ENCODE peak calls at places on chromosomes 13 and 19, in five cellular contexts. S, T, P, M and L are unnamed samples.

GRCh38 chr13:114328595-114328994 is 14.3 kb downstream of the CHAMP1 start:
- DNase-seq in P (no peak), S (no peak), M (no peak), T (no peak), L (no peak)

GRCh38 chr13:31167490-31167889 is 5.8 kb upstream of the HSPH1 start:
- DNase-seq in M (no peak), P (no peak), T (no peak), S (no peak), L (no peak)

GRCh38 chr19:35460608-35461007 is 12.6 kb downstream of the FFAR2 start:
- DNase-seq in T (no peak), S (no peak), M (no peak), P (no peak), L (no peak)

GRCh38 chr13:43356566-43356965 is 333.2 kb downstream of the DNAJC15 start:
- DNase-seq in T (no peak), P (no peak), M (no peak), S (no peak), L (no peak)

GRCh38 chr13:25478186-25478585 is 106.4 kb downstream of the ATP8A2 start:
- DNase-seq in P (no peak), T (no peak), S (no peak), M (peak; percentile 16), L (no peak)

GRCh38 chr19:36973844-36974195 is 57.7 kb downstream of the ZNF568 start:
- DNase-seq in P (no peak), S (no peak), T (no peak), M (no peak), L (peak; percentile 13)

GRCh38 chr19:33802801-33803200 is 6.1 kb downstream of the KCTD15 start:
- DNase-seq in M (no peak), P (no peak), S (no peak), T (no peak), L (no peak)

GRCh38 chr19:55358493-55358892 is 4.0 kb upstream of the COX6B2 start:
- DNase-seq in S (no peak), M (no peak), P (no peak), T (no peak), L (no peak)

GRCh38 chr19:37979547-37980082 is 72.6 kb downstream of the SIPA1L3 start:
- DNase-seq in M (peak; percentile 36), T (peak; percentile 84), P (no peak), S (no peak), L (no peak)

GRCh38 chr13:37118002-37118401 is 12.5 kb upstream of the CSNK1A1L start:
- DNase-seq in M (no peak), P (no peak), T (peak; percentile 8), S (no peak), L (no peak)

GRCh38 chr13:53311561-53311960 is 282.9 kb downstream of the OLFM4 start:
- DNase-seq in T (no peak), S (no peak), P (no peak), M (no peak), L (no peak)

GRCh38 chr19:13016628-13017305 is 21.5 kb downstream of the NFIX start:
- DNase-seq in S (no peak), P (no peak), T (no peak), M (no peak), L (no peak)

GRCh38 chr19:51689751-51690358 is 3.3 kb upstream of the SPACA6 start:
- DNase-seq in P (no peak), T (peak; percentile 29), M (peak; percentile 69), S (peak; percentile 89), L (peak; percentile 21)

GRCh38 chr13:109224033-109224432 is 562.4 kb downstream of the IRS2 start:
- DNase-seq in S (no peak), P (no peak), M (no peak), T (no peak), L (no peak)

GRCh38 chr13:30976041-30976440 is 43.6 kb downstream of the TEX26 start:
- DNase-seq in S (no peak), M (no peak), P (no peak), T (no peak), L (no peak)

GRCh38 chr13:25538276-25538675 is 166.5 kb downstream of the ATP8A2 start:
- DNase-seq in P (no peak), M (no peak), S (no peak), T (no peak), L (no peak)

GRCh38 chr19:610801-611505 is 21.3 kb downstream of the HCN2 start:
- DNase-seq in T (no peak), M (no peak), P (peak; percentile 75), S (peak; percentile 54), L (peak; percentile 67)

GRCh38 chr13:34076319-34076718 is 258.4 kb downstream of the RFC3 start:
- DNase-seq in T (no peak), M (no peak), P (no peak), S (no peak), L (no peak)

GRCh38 chr19:54937926-54938325 is 9.4 kb downstream of the NLRP7 start:
- DNase-seq in M (no peak), P (peak; percentile 31), S (no peak), T (no peak), L (peak; percentile 78)

GRCh38 chr13:38755792-38756191 is 68.9 kb downstream of the FREM2 start:
- DNase-seq in T (no peak), P (no peak), S (no peak), M (no peak), L (no peak)

GRCh38 chr13:95032114-95032513 is 269.1 kb downstream of the ABCC4 start:
- DNase-seq in M (no peak), T (no peak), P (no peak), S (no peak), L (no peak)

GRCh38 chr13:77544365-77544764 is 8.9 kb downstream of the SCEL start:
- DNase-seq in T (peak; percentile 90), M (peak; percentile 15), P (no peak), S (no peak), L (no peak)

GRCh38 chr13:89602655-89603054 is 1744.8 kb upstream of the MIR17HG start:
- DNase-seq in S (no peak), M (no peak), T (no peak), P (no peak), L (no peak)

GRCh38 chr19:1082165-1082927 is 12.8 kb downstream of the POLR2E start:
- DNase-seq in T (peak; percentile 64), P (peak; percentile 94), S (peak; percentile 94), M (peak; percentile 96), L (peak; percentile 83)

GRCh38 chr13:40984670-40985366 is 34.3 kb downstream of the ELF1 start:
- DNase-seq in S (no peak), T (no peak), M (no peak), P (no peak), L (no peak)

GRCh38 chr13:110913322-110913721 is 1.5 kb downstream of the ANKRD10 start:
- DNase-seq in T (peak; percentile 10), P (peak; percentile 46), M (peak; percentile 64), S (no peak), L (no peak)

GRCh38 chr13:39616087-39616694 is 13.2 kb upstream of the LHFPL6 start:
- DNase-seq in M (peak; percentile 87), P (peak; percentile 50), S (peak; percentile 50), T (peak; percentile 44), L (peak; percentile 73)

GRCh38 chr19:49017666-49018351 is 918 bp upstream of the LHB start:
- DNase-seq in T (peak; percentile 25), M (peak; percentile 71), S (peak; percentile 70), P (peak; percentile 73), L (peak; percentile 79)

GRCh38 chr19:49020342-49020741 is 3.5 kb upstream of the LHB start:
- DNase-seq in P (no peak), S (no peak), T (no peak), M (no peak), L (no peak)

GRCh38 chr19:49020931-49021895 is 2.9 kb downstream of the CGB3 start:
- DNase-seq in M (no peak), S (peak; percentile 26), P (peak; percentile 35), T (no peak), L (no peak)

GRCh38 chr19:49017041-49017665 is at the start of gene LHB:
- DNase-seq in S (no peak), M (no peak), T (no peak), P (no peak), L (no peak)

GRCh38 chr19:49019242-49019932 is 2.5 kb upstream of the LHB start:
- DNase-seq in S (peak; percentile 57), P (peak; percentile 68), M (peak; percentile 49), T (peak; percentile 61), L (peak; percentile 84)
- TF ChIP-seq CTCF in S (no peak), P (no peak), M (peak; percentile 2), T (no peak), L (peak; percentile 5)

GRCh38 chr19:48630289-48631036 is 6.7 kb downstream of the DBP start:
- DNase-seq in M (peak; percentile 89), T (peak; percentile 36), S (no peak), P (no peak), L (no peak)
- TF ChIP-seq CTCF in M (peak; percentile 30), T (no peak), S (no peak), P (no peak), L (no peak)

DNA sequence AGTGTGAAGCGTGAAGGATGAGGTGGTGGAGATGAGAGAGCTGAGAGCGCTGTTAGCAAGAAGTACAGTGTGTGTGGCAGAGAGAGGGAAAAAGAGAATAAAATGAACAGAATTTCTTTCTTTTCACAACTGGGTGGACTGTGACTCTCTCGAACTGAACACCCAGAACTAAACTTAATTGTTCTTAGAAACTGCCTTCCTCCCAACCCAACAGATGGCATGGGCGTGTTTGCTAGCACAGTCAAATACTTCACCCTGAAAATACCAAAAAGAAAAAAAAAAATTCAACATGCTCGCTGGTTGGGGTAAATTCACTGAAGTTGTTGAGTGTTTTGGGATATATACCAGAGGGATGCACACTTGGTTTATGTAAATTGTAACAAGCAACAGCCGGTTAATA is 116.1 kb downstream of the ZIC5 start:
- DNase-seq in M (no peak), P (no peak), T (no peak), S (no peak), L (no peak)
- TF ChIP-seq CTCF in M (no peak), P (no peak), T (no peak), S (no peak), L (no peak)

GRCh38 chr19:5016268-5016667 is 47.4 kb downstream of the KDM4B start:
- DNase-seq in T (no peak), P (no peak), M (no peak), S (no peak), L (no peak)

GRCh38 chr19:5014941-5015340 is 46.0 kb downstream of the KDM4B start:
- DNase-seq in P (no peak), M (no peak), T (no peak), S (no peak), L (no peak)

GRCh38 chr19:5013761-5014160 is 44.8 kb downstream of the KDM4B start:
- DNase-seq in T (peak; percentile 97), P (no peak), S (no peak), M (no peak), L (no peak)

GRCh38 chr19:5011476-5012238 is 42.7 kb downstream of the KDM4B start:
- DNase-seq in S (no peak), M (no peak), T (peak; percentile 59), P (no peak), L (no peak)

DNA sequence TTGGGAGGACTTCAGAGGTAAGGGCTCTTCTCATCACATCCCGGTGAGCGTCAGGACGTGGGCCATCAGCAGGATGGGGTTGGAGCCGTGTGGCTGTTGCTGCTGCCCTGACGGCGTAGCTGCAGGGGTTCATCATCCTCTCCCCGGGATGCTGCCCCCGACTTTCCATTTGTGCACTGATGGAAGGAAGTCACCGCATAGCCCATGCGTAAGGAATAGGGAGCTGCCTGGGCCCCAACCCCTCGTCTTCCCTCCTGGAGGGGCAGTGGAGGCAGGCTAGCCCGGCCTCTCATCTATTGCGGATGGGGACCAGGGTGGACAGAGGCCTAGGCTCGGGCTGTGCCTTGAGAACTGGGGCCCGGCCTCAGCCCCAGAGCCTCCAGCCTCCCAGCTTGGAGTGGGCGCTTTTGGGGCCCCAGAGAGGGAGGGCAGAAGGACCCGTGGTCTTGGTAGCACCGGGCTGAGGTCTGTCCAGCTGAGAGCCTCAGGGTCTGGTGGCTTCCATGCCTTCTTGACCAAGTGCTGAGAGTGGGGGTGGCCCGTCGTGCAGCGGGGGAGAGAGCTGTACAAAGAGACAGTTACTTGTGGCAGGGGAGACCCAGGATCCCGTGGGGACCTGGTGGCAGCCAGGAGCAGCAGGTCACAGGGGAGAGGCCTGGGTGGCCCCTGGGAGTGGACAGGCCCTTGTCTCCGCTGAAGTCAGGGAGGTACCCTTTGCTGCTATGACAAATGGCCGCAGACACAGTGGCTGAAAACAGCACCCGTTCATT is 44.0 kb downstream of the KDM4B start:
- DNase-seq in S (no peak), M (no peak), P (no peak), T (no peak), L (no peak)
- TF ChIP-seq CTCF in S (no peak), M (no peak), P (no peak), T (no peak), L (no peak)